ENCODE peak calls at places on chromosome 16, in ten cellular contexts. H is kidney, M is mesendoderm, O is PC-3, C is GM23248, K is K562, Z is H9, I is neural progenitor cell, Y is HCT116, P is keratinocyte. R is an unnamed sample.

GRCh38 chr16:3467920-3468319 is 24.4 kb downstream of the NAA60 start:
- DNase-seq in C (peak), K (no peak), I (no peak), O (peak), P (no peak), Y (no peak), Z (no peak), H (no peak), M (peak), R (peak)

GRCh38 chr16:82924075-82924854 is 297.5 kb downstream of the CDH13 start:
- DNase-seq in P (no peak), C (no peak), H (no peak), Y (no peak), O (no peak), M (peak), Z (no peak), K (no peak), I (no peak), R (no peak)

GRCh38 chr16:12898556-12898955 is 2.8 kb upstream of the SHISA9 start:
- DNase-seq in O (no peak), I (peak), Y (no peak), H (no peak), K (no peak), M (peak), C (no peak), Z (peak), P (no peak), R (no peak)

GRCh38 chr16:74792225-74792624 is 17.6 kb upstream of the FA2H start:
- DNase-seq in H (no peak), I (no peak), K (no peak), P (no peak), Z (no peak), M (no peak), C (no peak), O (no peak), Y (no peak), R (no peak)

GRCh38 chr16:50683689-50684374 is 2.7 kb upstream of the SNX20 start:
- DNase-seq in O (no peak), Z (no peak), M (no peak), H (no peak), C (no peak), P (no peak), K (no peak), Y (no peak), I (no peak), R (no peak)

GRCh38 chr16:69397821-69398521 is 12.2 kb upstream of the TERF2 start:
- DNase-seq in K (no peak), M (peak), C (peak), H (no peak), Z (peak), P (no peak), Y (peak), I (peak), O (peak), R (peak)

GRCh38 chr16:27382187-27382855 is 19.7 kb upstream of the IL21R start:
- DNase-seq in Z (no peak), I (no peak), Y (no peak), M (no peak), O (no peak), P (no peak), K (no peak), C (no peak), H (no peak), R (no peak)

GRCh38 chr16:67666032-67666537 is 465 bp downstream of the ENKD1 start:
- DNase-seq in H (peak), C (peak), M (peak), Y (no peak), I (peak), P (no peak), Z (peak), K (peak), O (no peak), R (no peak)

GRCh38 chr16:18950469-18951185 is 24.4 kb upstream of the SMG1 start:
- DNase-seq in O (no peak), Z (no peak), C (no peak), Y (no peak), H (peak), P (no peak), I (no peak), M (no peak), K (no peak), R (no peak)

DNA sequence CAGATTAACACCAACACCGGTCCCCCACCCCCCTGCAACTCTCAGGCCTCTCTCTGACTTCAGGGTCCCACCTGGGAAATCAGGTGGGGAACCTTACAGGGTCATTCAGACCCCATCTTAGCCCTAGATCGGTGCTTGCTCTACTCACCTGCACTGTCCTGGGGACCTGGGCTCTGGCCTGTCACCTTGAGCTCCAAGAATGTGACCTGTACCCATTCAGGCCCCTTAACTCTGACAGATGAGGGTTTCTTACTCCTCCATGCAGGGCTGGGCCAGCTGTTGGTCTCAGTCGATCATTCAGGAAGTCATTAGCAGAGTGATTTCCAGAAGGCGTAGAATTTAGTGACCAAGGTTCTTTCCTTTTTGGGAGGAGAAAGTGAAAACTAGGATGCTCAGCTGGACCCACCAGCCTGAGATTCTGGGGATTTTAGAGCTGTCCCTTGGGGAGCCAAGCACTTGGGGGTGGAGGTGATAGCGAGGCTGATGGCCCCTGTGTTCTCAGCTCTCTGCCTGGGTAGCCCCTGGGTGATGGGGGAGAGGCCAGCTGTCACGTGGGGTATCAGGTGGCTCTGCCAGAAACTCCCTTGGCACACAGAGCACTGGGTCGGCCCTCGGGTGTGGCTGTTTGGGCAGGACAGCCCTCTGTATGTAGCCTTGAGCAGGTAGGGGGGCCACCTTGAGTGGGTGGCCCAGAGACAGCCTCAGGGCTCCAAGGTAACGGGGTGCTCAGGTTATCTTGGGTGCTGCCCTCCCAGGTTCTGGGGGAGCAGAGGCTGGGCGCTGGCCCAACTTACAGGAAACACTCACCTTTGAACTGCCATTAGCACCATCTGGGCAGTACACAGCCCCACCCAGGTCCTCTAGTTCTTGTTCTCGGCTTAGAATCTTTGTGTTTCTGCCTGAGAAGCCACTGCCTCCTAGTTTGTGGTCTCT is 734 bp downstream of the MVP start:
- DNase-seq in C (peak), I (no peak), Z (no peak), M (no peak), Y (no peak), P (no peak), O (peak), K (no peak), H (peak), R (no peak)
- H3K9ac ChIP-seq in C (peak), I (no peak), Z (no peak), M (no peak), Y (peak), P (peak), O (peak), K (peak), H (peak), R (peak)

GRCh38 chr16:30120340-30121105 is 2.5 kb downstream of the MAPK3 start:
- DNase-seq in C (no peak), K (no peak), M (no peak), I (no peak), P (no peak), O (peak), H (no peak), Z (no peak), Y (no peak), R (no peak)
- H3K9ac ChIP-seq in C (no peak), K (peak), M (no peak), I (no peak), P (no peak), O (no peak), H (no peak), Z (no peak), Y (no peak), R (no peak)

GRCh38 chr16:22018559-22018958 is 10.6 kb downstream of the MOSMO start:
- DNase-seq in K (no peak), Y (no peak), O (no peak), M (no peak), Z (no peak), P (no peak), H (no peak), C (peak), I (no peak), R (no peak)
- H3K9ac ChIP-seq in K (no peak), Y (no peak), O (no peak), M (no peak), Z (no peak), P (no peak), H (no peak), C (no peak), I (no peak), R (no peak)

DNA sequence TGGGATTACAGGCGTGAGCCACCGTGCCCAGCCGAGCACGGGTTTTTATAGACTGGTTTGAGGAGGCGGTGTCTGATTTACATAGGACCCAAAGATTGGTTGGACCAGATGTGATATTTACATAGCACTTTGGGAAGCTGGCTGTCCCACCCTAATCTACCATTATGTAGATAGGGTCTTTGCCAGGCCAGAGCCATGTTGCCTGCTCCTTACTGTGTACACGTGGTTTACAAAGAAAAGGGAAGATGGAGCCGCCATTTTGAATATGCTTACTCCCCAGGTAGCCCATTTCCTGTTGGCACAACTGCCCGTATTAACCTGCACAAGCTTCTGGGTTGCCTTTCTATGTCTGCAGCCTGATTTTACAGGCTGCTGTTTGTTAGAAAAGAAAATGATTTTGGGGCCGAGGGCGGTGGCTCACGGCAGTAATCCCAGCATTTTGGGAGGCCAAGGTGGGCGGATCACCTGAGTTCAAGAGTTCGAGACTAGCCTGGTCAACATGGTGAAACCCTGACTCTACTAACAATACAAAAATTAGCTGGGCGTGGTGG is 89.9 kb upstream of the EEF2KMT start:
- DNase-seq in P (no peak), K (no peak), Y (no peak), C (no peak), O (no peak), I (no peak), M (no peak), Z (no peak), H (no peak), R (no peak)
- H3K9ac ChIP-seq in P (no peak), K (no peak), Y (no peak), C (no peak), O (no peak), I (no peak), M (no peak), Z (no peak), H (no peak), R (no peak)

DNA sequence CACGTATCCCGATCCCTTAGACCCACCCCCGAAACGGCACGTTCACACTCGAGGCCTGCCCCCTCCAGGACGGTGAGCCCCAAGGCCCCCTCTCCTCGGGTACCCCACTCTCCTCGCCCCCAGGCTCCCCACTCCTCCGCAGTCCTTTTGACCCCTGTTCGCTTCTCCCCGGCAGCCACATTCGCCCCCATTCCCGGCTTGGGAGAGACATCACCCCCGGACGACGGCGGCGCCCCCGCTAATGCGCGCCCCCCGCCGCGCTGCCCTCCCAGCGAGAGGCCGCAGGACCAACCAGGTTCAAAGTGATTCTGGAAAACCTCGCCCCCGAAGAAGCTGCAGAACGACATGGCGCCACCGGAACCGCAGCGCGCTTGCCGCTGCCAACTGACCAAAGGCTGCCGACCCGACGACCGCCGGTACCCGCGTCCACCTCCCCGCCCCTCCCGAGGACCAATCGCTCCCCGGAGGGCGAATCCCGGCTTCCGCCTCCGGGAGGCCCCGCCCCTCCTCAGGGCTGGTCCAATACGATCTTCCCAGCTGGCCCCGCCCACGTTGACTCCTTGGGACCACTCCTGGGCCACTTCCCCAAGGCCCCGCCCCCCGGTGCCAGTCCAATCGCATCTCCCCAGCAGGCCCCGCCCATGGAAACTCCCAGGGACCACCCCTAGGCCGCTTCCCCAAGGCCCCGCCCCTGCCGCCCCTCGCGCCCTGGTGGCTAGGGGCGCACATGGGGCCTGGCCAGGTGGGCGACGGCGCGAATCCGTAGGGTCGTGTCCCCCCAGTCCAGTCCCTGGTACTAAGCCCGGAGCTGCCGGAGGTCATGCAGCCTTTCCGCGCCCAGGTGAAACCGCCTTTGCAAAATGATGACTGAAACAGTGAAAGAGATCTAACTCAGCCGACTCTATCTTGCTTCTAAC is at the start of gene MSRB1:
- DNase-seq in I (peak), K (peak), P (no peak), Y (peak), C (peak), O (peak), Z (peak), M (peak), H (peak), R (peak)
- H3K9ac ChIP-seq in I (peak), K (peak), P (peak), Y (peak), C (peak), O (peak), Z (peak), M (peak), H (peak), R (peak)

GRCh38 chr16:56898847-56899246 is 33.1 kb upstream of the HERPUD1 start:
- DNase-seq in K (no peak), I (no peak), C (no peak), Z (no peak), H (no peak), M (no peak), Y (no peak), P (no peak), O (no peak), R (no peak)
- H3K9ac ChIP-seq in K (no peak), I (no peak), C (no peak), Z (no peak), H (no peak), M (no peak), Y (no peak), P (no peak), O (no peak), R (no peak)

GRCh38 chr16:58533751-58534470 is 18.6 kb downstream of the SETD6 start:
- DNase-seq in Y (no peak), K (no peak), P (no peak), Z (no peak), H (no peak), O (no peak), I (no peak), C (no peak), M (no peak), R (peak)
- H3K9ac ChIP-seq in Y (no peak), K (no peak), P (no peak), Z (no peak), H (no peak), O (no peak), I (no peak), C (no peak), M (no peak), R (no peak)

GRCh38 chr16:55503726-55504553 is 4.9 kb upstream of the LPCAT2 start:
- DNase-seq in M (no peak), Z (no peak), P (no peak), O (no peak), K (no peak), C (no peak), Y (no peak), H (no peak), I (no peak), R (no peak)

GRCh38 chr16:55501549-55502322 is 7.1 kb upstream of the LPCAT2 start:
- DNase-seq in Z (peak), K (peak), P (no peak), O (peak), C (peak), Y (no peak), H (no peak), I (peak), M (peak), R (no peak)

GRCh38 chr16:55505333-55506015 is 3.4 kb upstream of the LPCAT2 start:
- DNase-seq in C (no peak), H (no peak), O (no peak), K (no peak), M (no peak), I (no peak), P (no peak), Y (no peak), Z (peak), R (no peak)

GRCh38 chr16:55499951-55500350 is 8.9 kb upstream of the LPCAT2 start:
- DNase-seq in I (peak), Y (peak), M (peak), Z (no peak), P (peak), H (no peak), O (peak), C (peak), K (peak), R (peak)

GRCh38 chr16:55502801-55503366 is 6.0 kb upstream of the LPCAT2 start:
- DNase-seq in Z (peak), Y (peak), H (peak), O (peak), I (peak), M (no peak), P (no peak), C (peak), K (no peak), R (peak)
- H3K9ac ChIP-seq in Z (no peak), Y (peak), H (peak), O (no peak), I (no peak), M (no peak), P (peak), C (peak), K (peak), R (peak)